ENCODE peak calls at places on chromosome 21, in four cellular contexts. J is IMR-90, O is H9, I is H1. U is an unnamed sample.

GRCh38 chr21:26032263-26032662 is 138.3 kb downstream of the APP start:
- DNase-seq in J (no peak), O (no peak), I (no peak), U (no peak)

GRCh38 chr21:38507374-38507942 is 9.2 kb upstream of the ERG start:
- DNase-seq in J (no peak), O (no peak), I (no peak), U (no peak)

GRCh38 chr21:41621523-41621922 is 113.6 kb upstream of the TMPRSS2 start:
- DNase-seq in J (no peak), O (no peak), I (no peak), U (no peak)

GRCh38 chr21:21007606-21008005 is 9.4 kb downstream of the NCAM2 start:
- DNase-seq in J (peak; percentile 34), O (no peak), I (no peak), U (no peak)

GRCh38 chr21:38352536-38353219 is 95.9 kb downstream of the KCNJ15 start:
- DNase-seq in J (peak; percentile 76), O (peak; percentile 66), I (peak; percentile 84), U (peak; percentile 83)

GRCh38 chr21:43851593-43851992 is 13.4 kb upstream of the AGPAT3 start:
- DNase-seq in J (no peak), O (no peak), I (no peak), U (no peak)

GRCh38 chr21:43312751-43313169 is 114.2 kb downstream of the SIK1 start:
- DNase-seq in J (no peak), O (peak; percentile 56), I (no peak), U (no peak)

GRCh38 chr21:17828223-17828622 is 9.1 kb upstream of the C21orf91 start:
- DNase-seq in J (peak; percentile 75), O (no peak), I (no peak), U (no peak)

GRCh38 chr21:39809936-39810335 is 57.3 kb upstream of the PCP4 start:
- DNase-seq in J (no peak), O (no peak), I (no peak), U (no peak)

GRCh38 chr21:15732290-15732995 is 2.7 kb downstream of the USP25 start:
- DNase-seq in J (peak; percentile 51), O (no peak), I (no peak), U (no peak)

GRCh38 chr21:37536616-37537278 is 170.2 kb downstream of the DYRK1A start:
- DNase-seq in J (no peak), O (no peak), I (no peak), U (peak; percentile 67)

GRCh38 chr21:26443867-26444266 is 129.2 kb downstream of the CYYR1 start:
- DNase-seq in J (no peak), O (no peak), I (no peak), U (no peak)

GRCh38 chr21:33815153-33815707 is 100.4 kb downstream of the ATP5PO start:
- DNase-seq in J (no peak), O (no peak), I (no peak), U (peak; percentile 45)

GRCh38 chr21:34814529-34814951 is 145.7 kb downstream of the CLIC6 start:
- DNase-seq in J (no peak), O (no peak), I (no peak), U (no peak)

GRCh38 chr21:34818663-34819158 is 149.9 kb downstream of the CLIC6 start:
- DNase-seq in J (peak; percentile 54), O (no peak), I (no peak), U (no peak)

GRCh38 chr21:34817821-34818662 is 149.2 kb downstream of the CLIC6 start:
- DNase-seq in J (no peak), O (no peak), I (no peak), U (no peak)

GRCh38 chr21:34813266-34813886 is 144.6 kb downstream of the CLIC6 start:
- DNase-seq in J (peak; percentile 90), O (no peak), I (no peak), U (no peak)

GRCh38 chr21:34815831-34816700 is 147.3 kb downstream of the CLIC6 start:
- DNase-seq in J (peak; percentile 42), O (no peak), I (no peak), U (no peak)
- H4K8ac ChIP-seq in J (peak overlapping the region; percentile 62), O (no peak overlapping the region), I (no peak overlapping the region), U (no peak overlapping the region)

DNA sequence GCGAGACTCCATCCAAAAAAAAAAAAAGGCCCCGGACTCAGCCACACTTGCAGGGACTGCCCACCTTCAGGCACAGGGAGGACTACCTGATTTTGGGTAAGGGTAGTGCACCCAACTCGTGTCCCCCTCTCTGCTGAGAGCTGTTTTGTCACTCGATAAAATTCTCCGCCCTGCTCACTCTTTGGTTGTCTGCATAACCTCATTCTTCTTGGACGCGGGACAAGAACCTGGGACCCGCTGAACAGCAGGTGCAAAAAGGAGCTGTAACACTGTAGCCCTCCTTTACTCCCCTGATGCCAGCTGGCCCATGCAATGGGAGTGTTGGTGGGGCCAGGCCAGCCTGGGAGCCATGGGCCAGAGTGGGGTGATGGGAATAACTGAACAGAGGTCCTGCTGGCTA is 10.6 kb downstream of the S100B start:
- DNase-seq in J (no peak), O (no peak), I (no peak), U (peak; percentile 36)
- H4K5ac ChIP-seq in J (no peak overlapping the region), O (no peak overlapping the region), I (no peak overlapping the region), U (no peak overlapping the region)

DNA sequence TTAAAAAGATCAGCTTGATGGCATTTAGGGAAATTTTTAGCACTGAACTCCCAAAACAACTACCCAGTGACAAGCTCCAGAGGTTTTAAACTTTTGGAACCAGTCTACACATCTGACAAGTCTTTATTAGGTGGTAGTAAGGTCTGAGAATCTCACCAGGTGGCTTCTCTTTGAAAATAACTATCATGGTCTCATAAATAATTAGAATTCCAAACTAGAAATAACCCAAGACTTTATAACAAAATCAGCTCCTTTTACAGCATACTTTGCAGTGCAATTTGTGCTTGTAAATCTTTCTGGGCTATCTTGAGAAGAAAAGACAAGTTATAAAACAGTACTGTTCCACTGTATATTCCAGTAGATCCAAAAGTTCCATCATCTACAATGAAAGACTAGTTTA is 108.7 kb downstream of the LTN1 start:
- DNase-seq in J (no peak), O (no peak), I (no peak), U (no peak)
- H3K9ac ChIP-seq in J (no peak overlapping the region), O (no peak overlapping the region), I (no peak overlapping the region), U (no peak overlapping the region)

GRCh38 chr21:29297483-29298347 is 1.0 kb upstream of the BACH1 start:
- DNase-seq in J (no peak), O (no peak), I (no peak), U (no peak)

GRCh38 chr21:29299906-29300546 is 1.3 kb downstream of the BACH1 start:
- DNase-seq in J (peak; percentile 97), O (peak; percentile 36), I (no peak), U (peak; percentile 89)

GRCh38 chr21:29298348-29299045 is at the start of gene BACH1:
- DNase-seq in J (peak; percentile 91), O (peak; percentile 91), I (peak; percentile 93), U (peak; percentile 94)

GRCh38 chr21:29300547-29301138 is 1.9 kb downstream of the BACH1 start:
- DNase-seq in J (peak; percentile 56), O (no peak), I (no peak), U (no peak)

GRCh38 chr21:29299046-29299905 is 554 bp downstream of the BACH1 start:
- DNase-seq in J (peak; percentile 65), O (no peak), I (no peak), U (peak; percentile 61)
- H4K8ac ChIP-seq in J (peak overlapping the region; percentile 64), O (no peak overlapping the region), I (peak overlapping the region; percentile 90), U (no peak overlapping the region)

U was measured in mesendoderm.